ENCODE peak calls at places on chromosomes 13 and 19, in seven cellular contexts. G is OCI-LY7, A is ascending aorta, Q is tibial nerve, P is fibroblast of lung, N is K562, K is tibial artery. V is an unnamed sample.

GRCh38 chr19:55383279-55383788 is 758 bp downstream of the TMEM238 start:
- DNase-seq in G (no peak), K (no peak), P (no peak), N (no peak), A (no peak), Q (no peak), V (no peak)

GRCh38 chr13:91609353-91609752 is 210.9 kb downstream of the GPC5 start:
- DNase-seq in P (peak), A (no peak), G (no peak), Q (no peak), N (no peak), K (no peak), V (no peak)

GRCh38 chr13:105638446-105638845 is 897.0 kb downstream of the EFNB2 start:
- DNase-seq in N (no peak), K (no peak), P (no peak), A (no peak), Q (no peak), G (no peak), V (no peak)

GRCh38 chr13:23790591-23791170 is 98.5 kb downstream of the MIPEP start:
- DNase-seq in A (no peak), N (no peak), Q (no peak), K (no peak), G (no peak), P (peak), V (no peak)

GRCh38 chr13:79128158-79128557 is 277.9 kb downstream of the RBM26 start:
- DNase-seq in Q (no peak), G (no peak), K (no peak), N (no peak), A (no peak), P (peak), V (no peak)

GRCh38 chr19:18875726-18876125 is 20.2 kb downstream of the CERS1 start:
- DNase-seq in G (no peak), P (peak), K (no peak), Q (no peak), A (no peak), N (no peak), V (no peak)

GRCh38 chr19:39130337-39131254 is 5.0 kb downstream of the PAK4 start:
- DNase-seq in Q (no peak), N (no peak), K (no peak), P (no peak), A (no peak), G (no peak), V (no peak)

GRCh38 chr13:112688560-112689497 is 1.0 kb upstream of the ATP11A start:
- DNase-seq in Q (no peak), G (peak), P (peak), A (peak), K (peak), N (peak), V (peak)

GRCh38 chr19:50602496-50602895 is 34.3 kb upstream of the LRRC4B start:
- DNase-seq in N (no peak), Q (no peak), A (no peak), P (no peak), K (no peak), G (no peak), V (no peak)

GRCh38 chr13:42981317-42981716 is 10.7 kb downstream of the EPSTI1 start:
- DNase-seq in Q (no peak), P (no peak), K (no peak), G (no peak), N (no peak), A (no peak), V (no peak)

GRCh38 chr19:17209126-17210036 is 5.8 kb upstream of the USE1 start:
- DNase-seq in K (no peak), A (no peak), N (peak), Q (no peak), G (peak), P (peak), V (no peak)

GRCh38 chr13:28117689-28118377 is 17.5 kb upstream of the FLT3 start:
- DNase-seq in Q (no peak), P (peak), K (no peak), A (no peak), G (no peak), N (no peak), V (peak)

GRCh38 chr13:40132249-40132648 is 476.8 kb downstream of the COG6 start:
- DNase-seq in Q (no peak), G (no peak), N (no peak), P (no peak), A (no peak), K (no peak), V (no peak)

GRCh38 chr19:16258440-16258903 is 60.8 kb downstream of the AP1M1 start:
- DNase-seq in G (no peak), N (peak), A (peak), K (peak), Q (peak), P (no peak), V (peak)

GRCh38 chr13:50080158-50080855 is 65.1 kb downstream of the KCNRG start:
- DNase-seq in P (peak), K (peak), G (peak), Q (no peak), N (peak), A (no peak), V (peak)

GRCh38 chr19:16375157-16375935 is 50.7 kb downstream of the KLF2 start:
- DNase-seq in Q (no peak), G (no peak), A (no peak), K (no peak), P (no peak), N (no peak), V (no peak)

GRCh38 chr19:7188682-7189629 is 105.3 kb downstream of the INSR start:
- DNase-seq in P (peak), G (no peak), K (no peak), Q (no peak), N (no peak), A (no peak), V (no peak)

GRCh38 chr19:2841858-2842574 is 741 bp downstream of the ZNF555 start:
- DNase-seq in K (no peak), Q (no peak), P (no peak), A (no peak), G (peak), N (peak), V (no peak)

GRCh38 chr19:3140667-3141038 is 4.8 kb downstream of the GNA15 start:
- DNase-seq in Q (no peak), G (no peak), A (no peak), N (no peak), K (no peak), P (no peak), V (no peak)

GRCh38 chr19:49676136-49676689 is 858 bp upstream of the PRMT1 start:
- DNase-seq in G (peak), P (peak), Q (peak), K (no peak), N (peak), A (peak), V (peak)

GRCh38 chr19:10259162-10259905 is 7.3 kb downstream of the MRPL4 start:
- DNase-seq in N (peak), Q (peak), K (peak), P (peak), A (peak), G (peak), V (peak)

GRCh38 chr19:8212212-8212611 is 3.0 kb downstream of the CERS4 start:
- DNase-seq in K (no peak), N (no peak), P (no peak), G (no peak), Q (no peak), A (no peak), V (no peak)

GRCh38 chr19:6333439-6333838 is at the start of gene ACER1:
- DNase-seq in P (no peak), N (no peak), K (no peak), A (no peak), Q (no peak), G (no peak), V (no peak)

GRCh38 chr13:111458739-111459138 is 138.3 kb downstream of the TEX29 start:
- DNase-seq in P (no peak), Q (no peak), G (no peak), A (no peak), K (no peak), N (no peak), V (no peak)

GRCh38 chr19:35861640-35862160 is 5.0 kb downstream of the KIRREL2 start:
- DNase-seq in A (no peak), N (no peak), K (no peak), G (no peak), Q (no peak), P (no peak), V (no peak)

GRCh38 chr19:35862528-35862927 is 5.8 kb downstream of the KIRREL2 start:
- DNase-seq in A (no peak), P (no peak), G (no peak), Q (no peak), K (no peak), N (peak), V (no peak)

GRCh38 chr19:35859414-35859813 is 2.7 kb downstream of the KIRREL2 start:
- DNase-seq in P (no peak), G (no peak), A (no peak), Q (no peak), N (no peak), K (no peak), V (no peak)

GRCh38 chr19:35860436-35860817 is 3.7 kb downstream of the KIRREL2 start:
- DNase-seq in P (no peak), Q (no peak), A (no peak), N (no peak), G (no peak), K (no peak), V (peak)

GRCh38 chr19:35860818-35861639 is 4.3 kb downstream of the KIRREL2 start:
- DNase-seq in P (no peak), G (no peak), A (no peak), K (no peak), Q (no peak), N (peak), V (no peak)
- H3K4me3 ChIP-seq in P (no peak), G (no peak), A (no peak), K (no peak), Q (no peak), N (no peak), V (no peak)

GRCh38 chr19:53509845-53510244 is 28.1 kb upstream of the ZNF331 start:
- DNase-seq in P (no peak), G (no peak), N (no peak), A (no peak), Q (no peak), K (no peak), V (no peak)

GRCh38 chr19:53507523-53508442 is 30.2 kb upstream of the ZNF331 start:
- DNase-seq in P (peak), N (no peak), G (no peak), A (no peak), Q (no peak), K (no peak), V (no peak)

GRCh38 chr19:53511357-53511756 is 26.6 kb upstream of the ZNF331 start:
- DNase-seq in K (no peak), N (no peak), A (no peak), P (no peak), G (no peak), Q (no peak), V (no peak)

GRCh38 chr19:53509443-53509842 is 28.5 kb upstream of the ZNF331 start:
- DNase-seq in P (no peak), G (no peak), K (no peak), A (no peak), N (no peak), Q (no peak), V (no peak)

DNA sequence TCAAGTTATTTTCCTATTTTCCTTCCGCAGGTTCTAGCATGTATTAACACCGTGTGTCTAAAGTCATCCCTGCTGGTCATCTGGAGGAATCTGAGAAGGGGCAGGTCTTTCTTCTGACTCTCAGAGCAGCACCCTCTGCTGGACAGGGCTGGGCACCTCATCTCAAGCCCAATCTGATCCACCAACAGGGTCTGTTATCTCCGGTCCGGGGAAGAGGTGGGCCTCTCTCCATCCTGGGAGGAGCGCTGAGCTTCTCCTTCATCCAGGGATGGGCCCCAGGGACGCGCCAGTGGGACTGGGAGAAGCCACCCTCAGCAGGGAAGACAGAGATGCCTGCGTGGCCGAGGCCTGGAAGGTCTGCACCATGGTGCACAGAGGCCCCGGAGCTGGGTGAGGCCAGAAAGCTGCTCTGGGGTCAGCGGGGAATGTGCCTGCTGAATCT is 26.0 kb upstream of the ZNF331 start:
- DNase-seq in Q (peak), K (peak), G (peak), N (peak), P (peak), A (peak), V (peak)
- TF ChIP-seq CTCF in Q (peak), K (peak), G (peak), N (peak), P (peak), A (peak), V (peak)

DNA sequence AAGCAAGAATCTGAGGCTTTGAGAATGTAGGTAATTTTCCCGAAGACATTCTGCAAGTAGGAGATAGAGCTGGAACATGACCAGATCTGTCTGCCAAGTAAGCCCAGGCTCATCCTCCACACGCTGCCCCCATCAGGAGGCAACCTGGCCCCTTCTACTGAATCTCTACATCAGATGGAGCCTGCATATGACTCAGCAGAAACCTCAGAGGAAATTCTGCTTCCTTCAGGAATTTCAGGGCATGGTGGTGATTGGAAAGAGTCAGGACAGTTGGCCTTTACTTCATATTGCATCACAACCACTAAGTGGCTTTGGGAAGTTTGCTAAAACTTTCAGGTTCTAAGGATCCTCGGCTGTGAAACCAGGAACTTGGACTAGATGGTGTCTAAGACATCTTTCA is 85.2 kb downstream of the LRRC63 start:
- DNase-seq in G (no peak), A (no peak), N (no peak), Q (no peak), P (peak), K (no peak), V (peak)
- H3K4me3 ChIP-seq in G (no peak), A (no peak), N (no peak), Q (no peak), P (no peak), K (no peak), V (no peak)

DNA sequence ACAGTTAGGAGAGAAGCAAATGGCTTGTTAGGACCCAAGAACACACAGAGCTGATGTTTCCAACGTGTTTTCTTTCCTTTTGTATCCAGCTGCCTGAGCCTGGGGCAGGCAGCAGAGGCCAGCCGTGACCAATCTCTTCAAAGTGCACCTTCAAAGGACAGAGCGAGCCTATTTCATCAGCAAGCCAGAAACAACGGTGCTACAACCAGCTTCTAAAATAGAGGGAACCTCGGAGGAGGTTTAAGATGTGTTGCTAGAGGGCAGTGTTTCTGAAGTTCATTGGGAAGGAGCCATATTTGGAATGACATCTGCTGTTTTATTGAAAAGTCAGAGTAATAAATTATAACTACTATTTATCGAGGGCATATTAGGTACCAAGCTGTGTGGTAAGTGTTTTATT is 56.2 kb upstream of the RFC3 start:
- DNase-seq in A (no peak), Q (no peak), P (no peak), G (peak), N (peak), K (no peak), V (no peak)
- TF ChIP-seq CTCF in A (no peak), Q (no peak), P (no peak), G (peak), N (peak), K (no peak), V (no peak)